ENCODE peak calls at places on chromosomes 2 and 18, in four cellular contexts. Q, I, Y and E are unnamed samples.

GRCh38 chr2:176613358-176614032 is 344.3 kb downstream of the MTX2 start:
- DNase-seq in I (no peak), Q (no peak), Y (no peak), E (no peak)

GRCh38 chr18:35277633-35278032 is 12.4 kb downstream of the ZSCAN30 start:
- DNase-seq in I (no peak), Y (no peak), Q (no peak), E (no peak)

GRCh38 chr18:54742120-54742519 is 86.2 kb upstream of the RAB27B start:
- DNase-seq in Q (no peak), I (no peak), Y (no peak), E (no peak)

GRCh38 chr2:10148268-10148667 is 25.7 kb downstream of the RRM2 start:
- DNase-seq in I (no peak), Q (no peak), Y (no peak), E (no peak)

GRCh38 chr2:196836440-196836839 is 27.3 kb upstream of the C2orf66 start:
- DNase-seq in Q (no peak), Y (no peak), I (no peak), E (no peak)

GRCh38 chr2:223688094-223688835 is 86.1 kb upstream of the SCG2 start:
- DNase-seq in Q (no peak), Y (no peak), I (no peak), E (no peak)

GRCh38 chr2:151841025-151841424 is 12.8 kb upstream of the ARL5A start:
- DNase-seq in Y (no peak), I (no peak), Q (no peak), E (no peak)

GRCh38 chr2:104429978-104430740 is 423.8 kb upstream of the POU3F3 start:
- DNase-seq in Q (no peak), Y (no peak), I (no peak), E (no peak)

GRCh38 chr2:9191044-9191481 is 15.5 kb upstream of the ASAP2 start:
- DNase-seq in I (peak), Q (no peak), Y (no peak), E (peak)

GRCh38 chr2:128714285-128714684 is 395.6 kb upstream of the HS6ST1 start:
- DNase-seq in Q (no peak), Y (no peak), I (no peak), E (no peak)

GRCh38 chr18:9901377-9901776 is 12.4 kb upstream of the VAPA start:
- DNase-seq in Q (no peak), I (no peak), Y (no peak), E (no peak)

GRCh38 chr2:232147440-232148077 is 186.0 kb downstream of the DIS3L2 start:
- DNase-seq in Y (no peak), Q (no peak), I (no peak), E (no peak)

GRCh38 chr2:103179800-103180199 is 418.0 kb downstream of the TMEM182 start:
- DNase-seq in Y (no peak), I (no peak), Q (no peak), E (no peak)

GRCh38 chr2:63792523-63792922 is 49.2 kb upstream of the UGP2 start:
- DNase-seq in Q (no peak), Y (no peak), I (no peak), E (no peak)

GRCh38 chr2:17573085-17573805 is 32.7 kb downstream of the VSNL1 start:
- DNase-seq in Y (no peak), Q (no peak), I (peak), E (no peak)

GRCh38 chr2:136363470-136363869 is 245.5 kb upstream of the CXCR4 start:
- DNase-seq in Q (no peak), Y (no peak), I (no peak), E (no peak)

GRCh38 chr2:19292007-19292406 is 66.4 kb downstream of the OSR1 start:
- DNase-seq in Y (no peak), I (no peak), Q (no peak), E (no peak)

GRCh38 chr2:210086292-210086691 is 83.9 kb downstream of the RPE start:
- DNase-seq in I (no peak), Y (no peak), Q (no peak), E (no peak)

GRCh38 chr2:28437142-28437835 is 44.6 kb downstream of the FOSL2 start:
- DNase-seq in Y (no peak), Q (no peak), I (no peak), E (no peak)

GRCh38 chr2:219672406-219672805 is 45.0 kb downstream of the SLC4A3 start:
- DNase-seq in Q (no peak), Y (no peak), I (no peak), E (no peak)

GRCh38 chr2:239114119-239114581 is 266.3 kb downstream of the TWIST2 start:
- DNase-seq in I (no peak), Q (no peak), Y (no peak), E (no peak)

GRCh38 chr2:10412380-10412779 is 35.7 kb downstream of the ODC1 start:
- DNase-seq in I (peak), Q (no peak), Y (peak), E (peak)

DNA sequence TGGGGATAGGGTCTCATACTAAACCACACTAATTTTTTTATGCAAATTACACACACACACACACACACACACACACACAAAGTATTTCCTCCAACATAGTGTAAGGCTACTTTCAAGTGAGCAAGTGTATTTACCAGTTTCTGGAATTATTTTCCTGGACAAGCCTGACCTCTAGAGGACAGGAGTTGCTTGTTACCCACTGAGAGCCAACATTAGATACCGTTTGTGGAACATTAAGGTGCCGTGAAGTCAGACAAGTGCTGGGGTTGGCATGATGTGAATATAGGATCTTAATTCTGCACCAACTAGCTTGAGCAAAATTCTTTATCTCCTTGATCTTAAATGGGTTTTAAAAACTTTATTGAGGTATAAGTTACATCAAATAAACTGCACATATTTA is 39.3 kb upstream of the SERPINB2 start:
- DNase-seq in Q (no peak), Y (peak), I (peak), E (peak)
- TF ChIP-seq SUZ12 in Q (no peak), Y (no peak), I (no peak), E (no peak)

GRCh38 chr2:240214790-240215675 is 74.6 kb upstream of the OTOS start:
- DNase-seq in Q (no peak), I (no peak), Y (no peak), E (no peak)
- TF ChIP-seq SUZ12 in Q (no peak), I (no peak), Y (no peak), E (no peak)

GRCh38 chr2:46874236-46874929 is 41.2 kb downstream of the MCFD2 start:
- DNase-seq in I (no peak), Y (no peak), Q (no peak), E (no peak)

GRCh38 chr2:46875226-46875899 is 40.2 kb downstream of the MCFD2 start:
- DNase-seq in I (no peak), Y (no peak), Q (no peak), E (no peak)

GRCh38 chr2:46872876-46873631 is 42.6 kb downstream of the MCFD2 start:
- DNase-seq in I (no peak), Q (no peak), Y (no peak), E (no peak)

GRCh38 chr2:46871976-46872381 is 43.6 kb downstream of the MCFD2 start:
- DNase-seq in Y (no peak), Q (no peak), I (no peak), E (no peak)

DNA sequence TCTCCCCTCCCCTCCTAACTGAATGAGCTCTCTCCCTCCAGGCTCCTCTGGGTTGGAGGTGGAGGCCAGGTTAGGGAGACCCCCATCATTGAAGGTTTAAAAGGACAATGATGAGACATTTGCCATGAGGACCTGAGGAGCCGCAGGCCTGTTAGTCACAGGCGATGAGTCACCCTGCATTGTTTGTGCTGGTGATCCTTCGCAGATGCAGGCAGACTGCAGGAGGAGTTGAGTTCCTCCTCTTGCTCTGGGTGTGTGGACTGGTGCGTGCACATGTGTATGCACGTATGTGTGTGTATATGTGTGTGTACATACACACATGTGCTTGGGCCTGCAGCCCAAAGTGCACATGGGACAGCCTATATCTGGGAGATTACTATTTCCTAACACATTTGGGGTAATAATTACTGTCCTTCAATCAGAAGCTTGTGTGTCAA is 42.0 kb downstream of the MCFD2 start:
- DNase-seq in Y (peak), I (peak), Q (peak), E (peak)
- TF ChIP-seq SUZ12 in Y (no peak), I (no peak), Q (no peak), E (no peak)

DNA sequence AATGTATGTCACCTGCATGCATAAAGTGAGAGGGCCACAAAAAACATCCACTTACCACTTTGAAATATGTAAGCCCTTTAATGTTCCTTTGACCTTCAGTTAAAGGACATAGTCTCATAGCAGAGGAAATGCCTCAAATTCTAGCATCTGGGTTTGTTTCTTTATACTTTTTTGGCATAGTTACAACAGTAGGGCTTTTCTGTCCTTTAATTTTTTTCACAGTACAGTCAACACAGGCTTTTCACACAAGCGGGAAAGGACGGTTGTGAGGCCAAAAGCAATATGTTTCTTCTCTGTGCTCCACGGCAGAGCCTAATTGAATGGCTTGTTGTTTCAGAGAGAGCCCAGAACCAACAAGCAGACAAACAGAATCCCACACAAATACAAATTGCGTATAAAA is 57.6 kb downstream of the CRIM1 start:
- DNase-seq in Y (no peak), I (peak), Q (no peak), E (no peak)
- TF ChIP-seq SUZ12 in Y (no peak), I (no peak), Q (no peak), E (no peak)

GRCh38 chr2:65549262-65550036 is 117.0 kb upstream of the SPRED2 start:
- DNase-seq in Y (no peak), I (no peak), Q (no peak), E (no peak)
- TF ChIP-seq SUZ12 in Y (no peak), I (no peak), Q (no peak), E (no peak)

GRCh38 chr2:224941958-224942357 is 100.3 kb downstream of the DOCK10 start:
- DNase-seq in I (no peak), Y (peak), Q (no peak), E (no peak)

GRCh38 chr2:224934542-224935188 is 107.6 kb downstream of the DOCK10 start:
- DNase-seq in Q (no peak), I (no peak), Y (peak), E (no peak)

GRCh38 chr2:224940618-224941017 is 101.7 kb downstream of the DOCK10 start:
- DNase-seq in Q (no peak), I (no peak), Y (no peak), E (no peak)

GRCh38 chr2:224937887-224938286 is 104.4 kb downstream of the DOCK10 start:
- DNase-seq in I (no peak), Q (no peak), Y (no peak), E (no peak)

DNA sequence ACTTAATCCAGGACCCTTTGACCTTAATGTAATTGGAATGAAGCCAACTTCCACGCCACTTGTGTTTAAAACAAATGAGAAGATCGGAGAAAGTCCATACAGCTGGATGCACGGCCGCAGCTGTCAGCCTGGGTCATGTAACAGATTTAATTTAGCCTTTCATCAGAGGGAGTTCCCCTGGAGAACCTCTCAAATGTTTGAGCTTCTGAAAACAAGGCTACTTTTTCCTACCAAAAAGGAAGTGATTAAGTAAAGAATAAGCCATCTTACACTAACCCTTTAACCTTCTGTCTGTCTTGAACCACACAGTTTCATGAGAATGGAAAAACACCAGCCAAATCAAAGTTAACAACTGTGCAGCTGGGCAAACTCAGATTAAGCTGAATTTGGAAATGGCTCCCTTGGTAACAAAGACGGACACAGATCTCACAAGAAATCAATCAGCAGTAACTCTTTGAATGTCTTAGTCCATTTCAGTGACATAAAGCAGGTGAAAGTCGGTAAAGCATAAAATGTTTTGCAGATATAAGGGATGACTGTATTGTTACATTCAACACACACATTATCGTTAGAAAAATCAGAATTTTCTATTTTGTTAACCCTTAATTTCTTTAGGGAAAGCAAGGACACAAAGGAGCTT is 103.5 kb downstream of the DOCK10 start:
- DNase-seq in Y (no peak), I (no peak), Q (no peak), E (no peak)
- TF ChIP-seq SUZ12 in Y (no peak), I (no peak), Q (no peak), E (no peak)